ENCODE peak calls at places on chromosomes 7 and 10, in four cellular contexts. L is H1, A is K562, O is GM12878. N is an unnamed sample.

GRCh38 chr7:155850001-155850436 is 37.8 kb upstream of the SHH start:
- DNase-seq in O (no peak), L (no peak), A (no peak), N (no peak)

GRCh38 chr10:51986531-51986930 is 287.1 kb upstream of the CSTF2T start:
- DNase-seq in A (no peak), L (no peak), O (no peak), N (no peak)

GRCh38 chr7:2956526-2957368 is 86.9 kb downstream of the CARD11 start:
- DNase-seq in A (peak), O (no peak), L (no peak), N (no peak)

GRCh38 chr7:1152492-1152891 is 7.5 kb downstream of the ZFAND2A start:
- DNase-seq in O (no peak), A (no peak), L (no peak), N (no peak)

GRCh38 chr7:16592395-16592794 is 53.2 kb downstream of the ANKMY2 start:
- DNase-seq in L (no peak), A (no peak), O (no peak), N (no peak)

GRCh38 chr7:81721428-81721827 is 48.4 kb downstream of the HGF start:
- DNase-seq in L (no peak), O (no peak), A (no peak), N (no peak)

GRCh38 chr7:156927571-156928405 is 21.7 kb upstream of the NOM1 start:
- DNase-seq in O (no peak), A (no peak), L (no peak), N (no peak)

GRCh38 chr7:123352957-123353356 is 153.2 kb upstream of the SLC13A1 start:
- DNase-seq in O (no peak), A (no peak), L (no peak), N (no peak)

GRCh38 chr10:101193210-101193609 is 36.1 kb downstream of the LBX1 start:
- DNase-seq in O (no peak), L (no peak), A (no peak), N (no peak)

GRCh38 chr10:47290338-47290737 is 9.7 kb upstream of the GDF10 start:
- DNase-seq in A (no peak), L (no peak), O (no peak), N (no peak)

GRCh38 chr7:34128762-34129161 is 223.4 kb downstream of the BMPER start:
- DNase-seq in L (no peak), A (no peak), O (no peak), N (no peak)

GRCh38 chr7:159049266-159050025 is 95.2 kb downstream of the VIPR2 start:
- DNase-seq in O (no peak), A (no peak), L (no peak), N (no peak)

GRCh38 chr10:78508955-78509354 is 475.3 kb downstream of the RPS24 start:
- DNase-seq in A (no peak), O (no peak), L (no peak), N (no peak)

GRCh38 chr10:104350146-104350635 is 3.4 kb upstream of the CFAP58 start:
- DNase-seq in O (peak), L (no peak), A (peak), N (peak)

GRCh38 chr7:35519971-35520809 is 174.7 kb downstream of the HERPUD2 start:
- DNase-seq in A (peak), L (no peak), O (peak), N (peak)

GRCh38 chr10:90136731-90137316 is 435.4 kb downstream of the KIF20B start:
- DNase-seq in A (no peak), L (no peak), O (no peak), N (no peak)

GRCh38 chr10:132422169-132422691 is 25.2 kb downstream of the PWWP2B start:
- DNase-seq in O (no peak), A (no peak), L (no peak), N (no peak)

GRCh38 chr7:91557789-91558396 is 293.7 kb downstream of the FZD1 start:
- DNase-seq in O (peak), L (no peak), A (no peak), N (peak)

GRCh38 chr10:96415896-96416554 is 57.2 kb upstream of the OPALIN start:
- DNase-seq in A (no peak), L (no peak), O (no peak), N (no peak)

GRCh38 chr10:12897278-12897677 is 104.2 kb downstream of the CCDC3 start:
- DNase-seq in O (no peak), L (no peak), A (no peak), N (no peak)

GRCh38 chr7:92833024-92833765 is 3.2 kb downstream of the CDK6 start:
- DNase-seq in L (peak), A (peak), O (no peak), N (peak)

GRCh38 chr7:111112439-111112838 is 21.5 kb downstream of the LRRN3 start:
- DNase-seq in A (no peak), L (no peak), O (no peak), N (no peak)

GRCh38 chr7:107938448-107939250 is 47.7 kb downstream of the DLD start:
- DNase-seq in O (no peak), A (no peak), L (no peak), N (no peak)

GRCh38 chr7:141161959-141162547 is 88.2 kb downstream of the TMEM178B start:
- DNase-seq in O (no peak), L (no peak), A (no peak), N (no peak)

GRCh38 chr10:63466168-63466935 is 575 bp upstream of the JMJD1C start:
- DNase-seq in O (no peak), A (peak), L (no peak), N (peak)

GRCh38 chr10:73974309-73974946 is 23.5 kb upstream of the VCL start:
- DNase-seq in A (no peak), L (no peak), O (no peak), N (no peak)

GRCh38 chr10:93947055-93947454 is 46.7 kb upstream of the PLCE1 start:
- DNase-seq in A (no peak), L (no peak), O (no peak), N (peak)

GRCh38 chr10:49679480-49679893 is at the start of gene C10orf53:
- DNase-seq in A (peak), O (no peak), L (peak), N (no peak)

GRCh38 chr7:137975223-137975622 is 26.7 kb downstream of the CREB3L2 start:
- DNase-seq in L (no peak), O (no peak), A (no peak), N (no peak)

GRCh38 chr10:17061418-17061817 is 68.2 kb downstream of the CUBN start:
- DNase-seq in L (no peak), A (no peak), O (no peak), N (no peak)
- TF ChIP-seq SIN3A in L (no peak), A (no peak), O (no peak), N (no peak)

GRCh38 chr10:38093816-38094157 is 350 bp upstream of the ZNF37A start:
- DNase-seq in A (no peak), O (no peak), L (no peak), N (no peak)
- TF ChIP-seq HDAC2 in A (no peak), O (no peak), L (no peak), N (no peak)

DNA sequence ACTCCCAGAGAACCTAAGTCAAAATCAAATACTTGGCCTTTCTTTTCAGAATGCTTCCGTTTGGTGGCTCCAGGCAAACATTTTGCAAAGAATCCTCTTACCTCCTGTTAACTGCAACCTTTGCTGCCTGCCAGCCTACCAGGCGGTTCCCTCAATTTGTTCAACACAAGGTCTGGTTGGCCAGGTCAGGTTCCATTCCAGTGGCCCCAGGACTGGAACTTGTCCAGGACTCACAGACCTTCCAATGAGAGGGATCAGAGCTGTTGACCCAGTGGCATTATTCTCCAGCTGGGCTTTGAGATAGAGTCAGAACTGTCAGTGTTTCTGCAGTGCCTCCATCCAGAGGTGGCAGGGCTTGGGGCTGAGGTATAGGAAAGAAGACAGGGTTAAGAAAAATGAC is 137.0 kb downstream of the NEUROD6 start:
- DNase-seq in L (no peak), A (no peak), O (no peak), N (no peak)
- TF ChIP-seq SIN3A in L (no peak), A (no peak), O (no peak), N (no peak)

GRCh38 chr10:28796606-28797512 is 119.5 kb downstream of the BAMBI start:
- DNase-seq in O (no peak), L (no peak), A (peak), N (no peak)
- TF ChIP-seq HDAC2 in O (no peak), L (no peak), A (no peak), N (no peak)

N was measured in HepG2.